ENCODE peak calls at places on chromosome 22, in five cellular contexts. T, M, R, N and O are unnamed samples.

GRCh38 chr22:39574779-39575551 is 4.4 kb downstream of the CACNA1I start:
- DNase-seq in T (no peak), M (no peak), R (no peak), N (no peak), O (peak; percentile 89)

GRCh38 chr22:49553518-49554295 is 274.0 kb downstream of the BRD1 start:
- DNase-seq in T (peak; percentile 80), M (no peak), R (peak; percentile 57), N (no peak), O (no peak)

GRCh38 chr22:46054091-46054877 is 77.3 kb upstream of the WNT7B start:
- DNase-seq in T (no peak), M (peak; percentile 63), R (peak; percentile 94), N (no peak), O (peak; percentile 68)

GRCh38 chr22:47355776-47356432 is 593.5 kb downstream of the TBC1D22A start:
- DNase-seq in T (no peak), M (no peak), R (peak; percentile 31), N (no peak), O (no peak)

GRCh38 chr22:49191506-49191980 is 636.1 kb downstream of the BRD1 start:
- DNase-seq in T (no peak), M (no peak), R (no peak), N (no peak), O (no peak)

GRCh38 chr22:20741634-20742581 is 32.0 kb upstream of the SERPIND1 start:
- DNase-seq in T (peak; percentile 58), M (peak; percentile 28), R (no peak), N (peak; percentile 2), O (peak; percentile 42)

GRCh38 chr22:27212617-27213177 is 555.3 kb downstream of the MIAT start:
- DNase-seq in T (peak; percentile 60), M (no peak), R (peak; percentile 91), N (no peak), O (peak; percentile 92)

GRCh38 chr22:37601540-37602442 is 6.8 kb upstream of the GGA1 start:
- DNase-seq in T (peak; percentile 89), M (no peak), R (no peak), N (peak; percentile 14), O (peak; percentile 55)

GRCh38 chr22:41831383-41831782 is 1.5 kb upstream of the SREBF2 start:
- DNase-seq in T (no peak), M (no peak), R (no peak), N (no peak), O (peak; percentile 54)

GRCh38 chr22:41001722-41002122 is 50.5 kb downstream of the RBX1 start:
- DNase-seq in T (no peak), M (no peak), R (no peak), N (no peak), O (no peak)

GRCh38 chr22:45917146-45917545 is 59.8 kb downstream of the WNT7B start:
- DNase-seq in T (no peak), M (peak; percentile 81), R (no peak), N (no peak), O (no peak)

GRCh38 chr22:27438271-27438980 is 363.1 kb downstream of the MN1 start:
- DNase-seq in T (no peak), M (peak; percentile 68), R (no peak), N (no peak), O (peak; percentile 24)

GRCh38 chr22:30424471-30425326 is 869 bp upstream of the MTFP1 start:
- DNase-seq in T (peak; percentile 23), M (no peak), R (no peak), N (peak; percentile 55), O (no peak)

GRCh38 chr22:24768537-24769374 is 5.8 kb downstream of the PIWIL3 start:
- DNase-seq in T (peak; percentile 75), M (no peak), R (peak; percentile 86), N (peak; percentile 68), O (peak; percentile 64)

GRCh38 chr22:38766076-38766777 is 10.4 kb upstream of the SUN2 start:
- DNase-seq in T (peak; percentile 73), M (peak; percentile 63), R (peak; percentile 91), N (peak; percentile 54), O (peak; percentile 73)